ENCODE peak calls at places on chromosomes 13 and 19, in four cellular contexts. Q is fibroblast of lung, L is mammary epithelial cell, V is esophagus squamous epithelium. F is an unnamed sample.

GRCh38 chr13:57250472-57250871 is 83.5 kb downstream of the PRR20E start:
- DNase-seq in Q (no peak), L (no peak), V (no peak), F (no peak)

GRCh38 chr13:19845758-19846157 is 17.7 kb downstream of the ZMYM5 start:
- DNase-seq in Q (peak), L (peak), V (no peak), F (peak)

GRCh38 chr13:96661612-96662011 is 332.7 kb downstream of the OXGR1 start:
- DNase-seq in Q (no peak), L (no peak), V (no peak), F (no peak)

GRCh38 chr13:51674276-51674675 is 90.0 kb downstream of the WDFY2 start:
- DNase-seq in Q (no peak), L (peak), V (no peak), F (no peak)

GRCh38 chr13:51995677-51996551 is 15.3 kb downstream of the ATP7B start:
- DNase-seq in Q (peak), L (peak), V (no peak), F (peak)

GRCh38 chr13:26473571-26474230 is 83.8 kb upstream of the WASF3 start:
- DNase-seq in Q (no peak), L (no peak), V (no peak), F (no peak)

GRCh38 chr13:46389985-46390384 is 2.9 kb upstream of the RUBCNL start:
- DNase-seq in Q (no peak), L (peak), V (no peak), F (peak)

GRCh38 chr13:97274782-97275252 is 52.7 kb downstream of the MBNL2 start:
- DNase-seq in Q (peak), L (peak), V (no peak), F (peak)

GRCh38 chr19:3880471-3881271 is at the start of gene ATCAY:
- DNase-seq in Q (no peak), L (no peak), V (no peak), F (no peak)

GRCh38 chr13:28136916-28137315 is 1.4 kb upstream of the PAN3 start:
- DNase-seq in Q (no peak), L (no peak), V (no peak), F (no peak)

GRCh38 chr13:114128624-114129522 is 3.5 kb downstream of the RASA3 start:
- DNase-seq in Q (peak), L (no peak), V (peak), F (peak)

GRCh38 chr13:95754069-95754468 is 77.1 kb downstream of the DNAJC3 start:
- DNase-seq in Q (no peak), L (no peak), V (no peak), F (no peak)

GRCh38 chr13:33321686-33322473 is 36.3 kb upstream of the STARD13 start:
- DNase-seq in Q (no peak), L (no peak), V (no peak), F (peak)

GRCh38 chr13:20525601-20526544 is at the start of gene CRYL1:
- DNase-seq in Q (peak), L (peak), V (peak), F (peak)

GRCh38 chr13:48560657-48561337 is 27.9 kb upstream of the RCBTB2 start:
- DNase-seq in Q (no peak), L (no peak), V (no peak), F (no peak)

GRCh38 chr19:33302974-33303790 is 848 bp upstream of the CEBPA start:
- DNase-seq in Q (peak), L (peak), V (no peak), F (peak)

GRCh38 chr19:4088065-4088679 is 21.5 kb upstream of the ZBTB7A start:
- DNase-seq in Q (no peak), L (no peak), V (no peak), F (no peak)

GRCh38 chr13:24618219-24618955 is 61.8 kb upstream of the ATP12A start:
- DNase-seq in Q (peak), L (no peak), V (no peak), F (no peak)

GRCh38 chr13:95440441-95441088 is 112.0 kb upstream of the CLDN10 start:
- DNase-seq in Q (no peak), L (no peak), V (no peak), F (no peak)

GRCh38 chr13:25218011-25218410 is 45.9 kb upstream of the AMER2 start:
- DNase-seq in Q (no peak), L (no peak), V (no peak), F (no peak)

GRCh38 chr19:45645068-45645630 is 6.0 kb upstream of the EML2 start:
- DNase-seq in Q (no peak), L (no peak), V (no peak), F (no peak)

GRCh38 chr13:111153977-111154332 is 38.8 kb downstream of the ARHGEF7 start:
- DNase-seq in Q (no peak), L (no peak), V (no peak), F (no peak)
- TF ChIP-seq CTCF in Q (peak), L (no peak), V (no peak), F (no peak)

GRCh38 chr19:16283103-16283469 is 41.5 kb upstream of the KLF2 start:
- DNase-seq in Q (no peak), L (no peak), V (no peak), F (no peak)
- H3K4me3 ChIP-seq in Q (no peak), L (no peak), V (peak), F (no peak)

GRCh38 chr13:42836930-42837329 is 55.5 kb downstream of the FAM216B start:
- DNase-seq in Q (peak), L (no peak), V (no peak), F (peak)
- TF ChIP-seq CTCF in Q (peak), L (no peak), V (no peak), F (peak)

DNA sequence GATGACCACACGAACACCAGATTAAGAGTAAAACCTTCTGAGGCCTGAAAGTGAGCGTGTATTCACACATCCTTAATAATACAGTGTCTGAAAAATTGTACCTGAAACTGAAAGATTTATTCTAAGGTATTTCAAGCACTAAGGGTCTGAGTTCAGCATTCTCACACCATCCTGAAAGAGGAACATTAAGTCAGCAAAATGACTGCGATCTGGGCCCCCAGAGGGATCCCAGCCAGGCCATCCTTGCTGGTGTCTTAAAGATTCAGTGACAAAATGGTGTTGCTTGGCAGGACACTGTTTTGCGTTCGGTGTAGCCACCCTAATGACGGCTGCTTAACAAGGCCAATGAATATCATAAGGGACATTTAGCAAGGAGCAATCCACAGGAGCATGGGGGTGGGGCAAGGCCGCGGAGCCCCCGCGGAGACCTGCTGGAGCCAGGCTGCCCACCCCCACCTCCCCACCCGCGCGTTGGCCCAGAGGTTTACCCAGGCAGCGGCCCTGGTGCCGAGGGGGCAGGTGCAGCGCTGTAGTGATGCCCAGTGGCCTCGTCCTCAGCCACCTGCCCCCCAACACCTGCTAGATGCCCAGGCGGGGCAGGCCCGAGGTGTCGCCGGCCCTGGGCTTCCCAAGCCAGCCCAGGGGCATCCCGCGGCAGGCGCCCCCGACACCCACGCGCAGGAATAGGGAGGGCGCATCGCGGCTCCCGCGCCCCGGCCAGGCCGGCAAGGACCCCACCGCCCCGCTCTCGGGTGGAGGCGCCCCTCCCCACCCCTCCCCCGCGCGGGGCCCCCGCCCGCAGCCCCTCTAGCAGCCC is 742 bp downstream of the NALCN start:
- DNase-seq in Q (no peak), L (no peak), V (no peak), F (no peak)
- H3K4me3 ChIP-seq in Q (no peak), L (peak), V (peak), F (peak)

GRCh38 chr19:13267889-13268288 is 117.7 kb downstream of the IER2 start:
- DNase-seq in Q (no peak), L (no peak), V (no peak), F (no peak)

GRCh38 chr19:13269348-13269747 is 119.1 kb downstream of the IER2 start:
- DNase-seq in Q (no peak), L (no peak), V (no peak), F (no peak)

GRCh38 chr19:13275016-13275722 is 125.0 kb downstream of the IER2 start:
- DNase-seq in Q (no peak), L (no peak), V (no peak), F (peak)

GRCh38 chr19:13267131-13267530 is 116.9 kb downstream of the IER2 start:
- DNase-seq in Q (no peak), L (no peak), V (no peak), F (no peak)

DNA sequence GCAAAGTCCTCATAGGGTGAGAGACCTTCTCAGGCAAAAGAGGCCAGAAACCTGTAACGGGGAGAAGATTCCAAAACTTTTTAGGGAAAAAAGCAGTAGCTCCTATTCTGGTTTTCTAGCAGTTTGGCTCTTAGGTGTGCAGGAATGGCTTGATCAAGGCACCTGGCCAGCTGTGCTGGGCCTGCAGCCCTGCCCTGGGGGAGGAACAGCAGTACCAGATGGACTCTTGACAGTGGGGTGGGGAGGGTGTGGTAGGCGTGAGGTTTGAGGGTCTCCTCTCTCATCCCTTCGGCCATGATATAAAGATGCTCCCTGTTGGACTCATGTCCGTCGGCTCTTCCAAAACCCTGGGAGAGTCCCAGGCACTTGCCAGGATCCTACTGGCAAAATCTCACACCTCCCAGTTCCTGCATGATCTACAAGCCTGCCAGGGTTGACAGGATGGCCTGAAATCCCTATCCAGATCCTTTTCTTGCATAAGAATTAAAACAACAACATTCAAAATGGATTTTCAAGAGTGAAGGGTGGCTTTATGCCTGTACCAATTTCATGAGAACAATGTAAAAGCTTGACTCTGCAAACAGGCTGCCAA is 120.4 kb downstream of the IER2 start:
- DNase-seq in Q (no peak), L (no peak), V (no peak), F (no peak)
- TF ChIP-seq CTCF in Q (no peak), L (no peak), V (no peak), F (no peak)

DNA sequence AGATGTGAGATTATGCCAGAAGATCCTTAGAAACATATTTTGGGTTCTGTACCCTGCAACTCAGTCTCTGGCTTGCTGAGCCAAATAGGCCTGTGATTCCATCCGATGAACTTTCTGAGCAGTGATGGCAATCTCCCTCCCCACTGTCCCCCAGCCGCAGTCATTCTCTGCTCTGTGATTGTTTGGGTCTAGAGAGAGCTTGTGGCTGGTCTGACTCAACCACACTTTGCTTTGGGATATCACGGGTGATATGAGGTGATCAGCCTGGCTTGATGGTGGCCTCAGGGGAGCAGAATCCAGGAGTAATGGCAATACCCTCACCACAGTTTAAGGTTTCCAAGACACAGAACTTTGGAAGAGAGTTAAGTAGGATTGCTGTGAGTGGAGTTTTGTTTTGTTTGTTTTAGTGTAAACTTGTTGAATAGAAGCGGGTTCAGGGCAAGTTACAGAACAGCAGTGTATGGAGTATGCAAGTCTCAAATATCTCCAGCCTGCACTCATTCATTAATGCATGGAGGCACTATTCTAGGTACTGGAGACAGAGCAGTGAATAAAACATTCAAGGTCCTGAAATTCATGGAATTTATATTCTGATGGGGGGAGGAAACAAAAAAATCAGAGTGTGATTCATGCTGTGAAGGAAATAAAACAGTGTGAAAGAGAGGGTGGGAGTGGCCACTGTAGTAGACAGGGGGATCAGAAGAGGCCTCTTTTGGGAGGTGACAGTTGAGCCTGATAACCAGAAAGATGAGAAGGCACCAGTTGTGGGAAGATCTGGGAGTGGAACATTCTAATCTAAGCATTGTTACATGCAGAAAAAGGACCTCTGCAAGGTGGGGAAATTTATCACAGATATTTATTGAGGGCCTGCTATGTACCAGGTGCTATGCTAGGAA is 5.4 kb downstream of the SAMD4B start:
- DNase-seq in Q (peak), L (no peak), V (no peak), F (peak)
- H3K4me3 ChIP-seq in Q (no peak), L (no peak), V (no peak), F (no peak)